ENCODE peak calls at places on chromosome 13, in seven cellular contexts. One of them, this sample, is unnamed.

GRCh38 chr13:112688560-112689497 is 1.0 kb upstream of the ATP11A start:
- DNase-seq in CD8-positive, alpha-beta T cell: no peak
- DNase-seq in psoas muscle: no peak
- DNase-seq in stimulated activated naive CD8-positive, alpha-beta T cell treated with anti-CD3 and anti-CD28 coated beads, Interleukin-15, Interleukin-2, amounts not matched to agents 100 U/mL and 50 U/mL, for 24 hours: peak; percentile 74
- DNase-seq in T-helper 9 cell: peak; percentile 18
- DNase-seq in germinal center: no peak
- DNase-seq in activated CD4-positive, alpha-beta T cell treated with anti-CD3 and anti-CD28 coated beads, Interleukin-2, amount 50 U/mL, for 24 hours: peak; percentile 42
- DNase-seq in this sample: peak; percentile 86

GRCh38 chr13:32409561-32410440 is 18.1 kb downstream of the N4BP2L1 start:
- DNase-seq in activated CD4-positive, alpha-beta T cell treated with anti-CD3 and anti-CD28 coated beads, Interleukin-2, amount 50 U/mL, for 24 hours: no peak
- DNase-seq in germinal center: no peak
- DNase-seq in CD8-positive, alpha-beta T cell: no peak
- DNase-seq in stimulated activated naive CD8-positive, alpha-beta T cell treated with anti-CD3 and anti-CD28 coated beads, Interleukin-15, Interleukin-2, amounts not matched to agents 100 U/mL and 50 U/mL, for 24 hours: no peak
- DNase-seq in T-helper 9 cell: no peak
- DNase-seq in psoas muscle: peak; percentile 61
- DNase-seq in this sample: peak; percentile 88

GRCh38 chr13:74929436-74929835 is 552.5 kb downstream of the TBC1D4 start:
- DNase-seq in activated CD4-positive, alpha-beta T cell treated with anti-CD3 and anti-CD28 coated beads, Interleukin-2, amount 50 U/mL, for 24 hours: no peak
- DNase-seq in stimulated activated naive CD8-positive, alpha-beta T cell treated with anti-CD3 and anti-CD28 coated beads, Interleukin-15, Interleukin-2, amounts not matched to agents 100 U/mL and 50 U/mL, for 24 hours: no peak
- DNase-seq in CD8-positive, alpha-beta T cell: no peak
- DNase-seq in psoas muscle: no peak
- DNase-seq in T-helper 9 cell: no peak
- DNase-seq in germinal center: no peak
- DNase-seq in this sample: no peak

GRCh38 chr13:51895906-51896888 is 34.4 kb downstream of the CCDC70 start:
- DNase-seq in psoas muscle: no peak
- DNase-seq in stimulated activated naive CD8-positive, alpha-beta T cell treated with anti-CD3 and anti-CD28 coated beads, Interleukin-15, Interleukin-2, amounts not matched to agents 100 U/mL and 50 U/mL, for 24 hours: peak; percentile 40
- DNase-seq in germinal center: peak; percentile 44
- DNase-seq in activated CD4-positive, alpha-beta T cell treated with anti-CD3 and anti-CD28 coated beads, Interleukin-2, amount 50 U/mL, for 24 hours: peak; percentile 19
- DNase-seq in CD8-positive, alpha-beta T cell: peak; percentile 15
- DNase-seq in T-helper 9 cell: peak; percentile 11
- DNase-seq in this sample: no peak

GRCh38 chr13:81760316-81760715 is 1419.4 kb upstream of the SPRY2 start:
- DNase-seq in germinal center: no peak
- DNase-seq in activated CD4-positive, alpha-beta T cell treated with anti-CD3 and anti-CD28 coated beads, Interleukin-2, amount 50 U/mL, for 24 hours: no peak
- DNase-seq in T-helper 9 cell: no peak
- DNase-seq in psoas muscle: no peak
- DNase-seq in stimulated activated naive CD8-positive, alpha-beta T cell treated with anti-CD3 and anti-CD28 coated beads, Interleukin-15, Interleukin-2, amounts not matched to agents 100 U/mL and 50 U/mL, for 24 hours: no peak
- DNase-seq in CD8-positive, alpha-beta T cell: no peak
- DNase-seq in this sample: no peak

GRCh38 chr13:50945669-50946068 is 36.1 kb downstream of the RNASEH2B start:
- DNase-seq in T-helper 9 cell: no peak
- DNase-seq in stimulated activated naive CD8-positive, alpha-beta T cell treated with anti-CD3 and anti-CD28 coated beads, Interleukin-15, Interleukin-2, amounts not matched to agents 100 U/mL and 50 U/mL, for 24 hours: no peak
- DNase-seq in CD8-positive, alpha-beta T cell: no peak
- DNase-seq in germinal center: no peak
- DNase-seq in psoas muscle: no peak
- DNase-seq in activated CD4-positive, alpha-beta T cell treated with anti-CD3 and anti-CD28 coated beads, Interleukin-2, amount 50 U/mL, for 24 hours: no peak
- DNase-seq in this sample: no peak

GRCh38 chr13:45603338-45603737 is 12.2 kb downstream of the ERICH6B start:
- DNase-seq in germinal center: no peak
- DNase-seq in T-helper 9 cell: no peak
- DNase-seq in psoas muscle: no peak
- DNase-seq in stimulated activated naive CD8-positive, alpha-beta T cell treated with anti-CD3 and anti-CD28 coated beads, Interleukin-15, Interleukin-2, amounts not matched to agents 100 U/mL and 50 U/mL, for 24 hours: no peak
- DNase-seq in CD8-positive, alpha-beta T cell: no peak
- DNase-seq in activated CD4-positive, alpha-beta T cell treated with anti-CD3 and anti-CD28 coated beads, Interleukin-2, amount 50 U/mL, for 24 hours: no peak
- DNase-seq in this sample: no peak

GRCh38 chr13:40665754-40666057 is 735 bp downstream of the FOXO1 start:
- DNase-seq in stimulated activated naive CD8-positive, alpha-beta T cell treated with anti-CD3 and anti-CD28 coated beads, Interleukin-15, Interleukin-2, amounts not matched to agents 100 U/mL and 50 U/mL, for 24 hours: peak; percentile 44
- DNase-seq in psoas muscle: no peak
- DNase-seq in activated CD4-positive, alpha-beta T cell treated with anti-CD3 and anti-CD28 coated beads, Interleukin-2, amount 50 U/mL, for 24 hours: no peak
- DNase-seq in CD8-positive, alpha-beta T cell: peak; percentile 57
- DNase-seq in germinal center: peak; percentile 60
- DNase-seq in T-helper 9 cell: peak; percentile 40
- DNase-seq in this sample: no peak

GRCh38 chr13:98370806-98371553 is 193.9 kb upstream of the RNF113B start:
- DNase-seq in CD8-positive, alpha-beta T cell: no peak
- DNase-seq in germinal center: no peak
- DNase-seq in stimulated activated naive CD8-positive, alpha-beta T cell treated with anti-CD3 and anti-CD28 coated beads, Interleukin-15, Interleukin-2, amounts not matched to agents 100 U/mL and 50 U/mL, for 24 hours: no peak
- DNase-seq in psoas muscle: no peak
- DNase-seq in T-helper 9 cell: no peak
- DNase-seq in activated CD4-positive, alpha-beta T cell treated with anti-CD3 and anti-CD28 coated beads, Interleukin-2, amount 50 U/mL, for 24 hours: no peak
- DNase-seq in this sample: no peak

GRCh38 chr13:25372275-25373081 is 704 bp downstream of the ATP8A2 start:
- DNase-seq in T-helper 9 cell: no peak
- DNase-seq in CD8-positive, alpha-beta T cell: no peak
- DNase-seq in stimulated activated naive CD8-positive, alpha-beta T cell treated with anti-CD3 and anti-CD28 coated beads, Interleukin-15, Interleukin-2, amounts not matched to agents 100 U/mL and 50 U/mL, for 24 hours: no peak
- DNase-seq in activated CD4-positive, alpha-beta T cell treated with anti-CD3 and anti-CD28 coated beads, Interleukin-2, amount 50 U/mL, for 24 hours: no peak
- DNase-seq in germinal center: no peak
- DNase-seq in psoas muscle: no peak
- DNase-seq in this sample: no peak

GRCh38 chr13:94395889-94396288 is 83.6 kb downstream of the DCT start:
- DNase-seq in stimulated activated naive CD8-positive, alpha-beta T cell treated with anti-CD3 and anti-CD28 coated beads, Interleukin-15, Interleukin-2, amounts not matched to agents 100 U/mL and 50 U/mL, for 24 hours: no peak
- DNase-seq in CD8-positive, alpha-beta T cell: no peak
- DNase-seq in psoas muscle: no peak
- DNase-seq in germinal center: no peak
- DNase-seq in activated CD4-positive, alpha-beta T cell treated with anti-CD3 and anti-CD28 coated beads, Interleukin-2, amount 50 U/mL, for 24 hours: no peak
- DNase-seq in T-helper 9 cell: no peak
- DNase-seq in this sample: no peak

GRCh38 chr13:83378901-83379300 is 503.4 kb downstream of the SLITRK1 start:
- DNase-seq in T-helper 9 cell: no peak
- DNase-seq in CD8-positive, alpha-beta T cell: no peak
- DNase-seq in stimulated activated naive CD8-positive, alpha-beta T cell treated with anti-CD3 and anti-CD28 coated beads, Interleukin-15, Interleukin-2, amounts not matched to agents 100 U/mL and 50 U/mL, for 24 hours: no peak
- DNase-seq in germinal center: no peak
- DNase-seq in activated CD4-positive, alpha-beta T cell treated with anti-CD3 and anti-CD28 coated beads, Interleukin-2, amount 50 U/mL, for 24 hours: no peak
- DNase-seq in psoas muscle: no peak
- DNase-seq in this sample: no peak

GRCh38 chr13:44474122-44474910 is 100.7 kb downstream of the SERP2 start:
- DNase-seq in stimulated activated naive CD8-positive, alpha-beta T cell treated with anti-CD3 and anti-CD28 coated beads, Interleukin-15, Interleukin-2, amounts not matched to agents 100 U/mL and 50 U/mL, for 24 hours: no peak
- DNase-seq in psoas muscle: no peak
- DNase-seq in germinal center: no peak
- DNase-seq in T-helper 9 cell: no peak
- DNase-seq in CD8-positive, alpha-beta T cell: no peak
- DNase-seq in activated CD4-positive, alpha-beta T cell treated with anti-CD3 and anti-CD28 coated beads, Interleukin-2, amount 50 U/mL, for 24 hours: no peak
- DNase-seq in this sample: no peak

GRCh38 chr13:108560092-108560491 is 69.3 kb upstream of the MYO16 start:
- DNase-seq in T-helper 9 cell: no peak
- DNase-seq in psoas muscle: no peak
- DNase-seq in activated CD4-positive, alpha-beta T cell treated with anti-CD3 and anti-CD28 coated beads, Interleukin-2, amount 50 U/mL, for 24 hours: no peak
- DNase-seq in CD8-positive, alpha-beta T cell: no peak
- DNase-seq in stimulated activated naive CD8-positive, alpha-beta T cell treated with anti-CD3 and anti-CD28 coated beads, Interleukin-15, Interleukin-2, amounts not matched to agents 100 U/mL and 50 U/mL, for 24 hours: no peak
- DNase-seq in germinal center: no peak
- DNase-seq in this sample: no peak

GRCh38 chr13:30972888-30973377 is 40.5 kb downstream of the TEX26 start:
- DNase-seq in CD8-positive, alpha-beta T cell: no peak
- DNase-seq in activated CD4-positive, alpha-beta T cell treated with anti-CD3 and anti-CD28 coated beads, Interleukin-2, amount 50 U/mL, for 24 hours: no peak
- DNase-seq in stimulated activated naive CD8-positive, alpha-beta T cell treated with anti-CD3 and anti-CD28 coated beads, Interleukin-15, Interleukin-2, amounts not matched to agents 100 U/mL and 50 U/mL, for 24 hours: no peak
- DNase-seq in T-helper 9 cell: no peak
- DNase-seq in psoas muscle: no peak
- DNase-seq in germinal center: no peak
- DNase-seq in this sample: no peak

GRCh38 chr13:50268500-50268899 is 253.3 kb downstream of the KCNRG start:
- DNase-seq in germinal center: peak; percentile 11
- DNase-seq in CD8-positive, alpha-beta T cell: no peak
- DNase-seq in stimulated activated naive CD8-positive, alpha-beta T cell treated with anti-CD3 and anti-CD28 coated beads, Interleukin-15, Interleukin-2, amounts not matched to agents 100 U/mL and 50 U/mL, for 24 hours: no peak
- DNase-seq in T-helper 9 cell: no peak
- DNase-seq in psoas muscle: no peak
- DNase-seq in activated CD4-positive, alpha-beta T cell treated with anti-CD3 and anti-CD28 coated beads, Interleukin-2, amount 50 U/mL, for 24 hours: no peak
- DNase-seq in this sample: no peak

GRCh38 chr13:59906413-59907027 is 257.2 kb downstream of the DIAPH3 start:
- DNase-seq in germinal center: no peak
- DNase-seq in T-helper 9 cell: no peak
- DNase-seq in stimulated activated naive CD8-positive, alpha-beta T cell treated with anti-CD3 and anti-CD28 coated beads, Interleukin-15, Interleukin-2, amounts not matched to agents 100 U/mL and 50 U/mL, for 24 hours: no peak
- DNase-seq in CD8-positive, alpha-beta T cell: no peak
- DNase-seq in activated CD4-positive, alpha-beta T cell treated with anti-CD3 and anti-CD28 coated beads, Interleukin-2, amount 50 U/mL, for 24 hours: no peak
- DNase-seq in psoas muscle: no peak
- DNase-seq in this sample: no peak

GRCh38 chr13:94188173-94188869 is 291.2 kb downstream of the DCT start:
- DNase-seq in germinal center: no peak
- DNase-seq in activated CD4-positive, alpha-beta T cell treated with anti-CD3 and anti-CD28 coated beads, Interleukin-2, amount 50 U/mL, for 24 hours: no peak
- DNase-seq in CD8-positive, alpha-beta T cell: no peak
- DNase-seq in T-helper 9 cell: no peak
- DNase-seq in stimulated activated naive CD8-positive, alpha-beta T cell treated with anti-CD3 and anti-CD28 coated beads, Interleukin-15, Interleukin-2, amounts not matched to agents 100 U/mL and 50 U/mL, for 24 hours: no peak
- DNase-seq in psoas muscle: no peak
- DNase-seq in this sample: no peak

GRCh38 chr13:50512602-50513527 is 330.6 kb downstream of the DLEU7 start:
- DNase-seq in germinal center: peak; percentile 64
- DNase-seq in CD8-positive, alpha-beta T cell: peak; percentile 26
- DNase-seq in activated CD4-positive, alpha-beta T cell treated with anti-CD3 and anti-CD28 coated beads, Interleukin-2, amount 50 U/mL, for 24 hours: no peak
- DNase-seq in T-helper 9 cell: peak; percentile 12
- DNase-seq in psoas muscle: peak; percentile 53
- DNase-seq in stimulated activated naive CD8-positive, alpha-beta T cell treated with anti-CD3 and anti-CD28 coated beads, Interleukin-15, Interleukin-2, amounts not matched to agents 100 U/mL and 50 U/mL, for 24 hours: peak; percentile 56
- DNase-seq in this sample: peak; percentile 85

GRCh38 chr13:38803566-38803965 is 116.7 kb downstream of the FREM2 start:
- DNase-seq in T-helper 9 cell: no peak
- DNase-seq in activated CD4-positive, alpha-beta T cell treated with anti-CD3 and anti-CD28 coated beads, Interleukin-2, amount 50 U/mL, for 24 hours: no peak
- DNase-seq in psoas muscle: no peak
- DNase-seq in stimulated activated naive CD8-positive, alpha-beta T cell treated with anti-CD3 and anti-CD28 coated beads, Interleukin-15, Interleukin-2, amounts not matched to agents 100 U/mL and 50 U/mL, for 24 hours: no peak
- DNase-seq in CD8-positive, alpha-beta T cell: no peak
- DNase-seq in germinal center: no peak
- DNase-seq in this sample: no peak

GRCh38 chr13:102197193-102197592 is 204.7 kb downstream of the FGF14 start:
- DNase-seq in stimulated activated naive CD8-positive, alpha-beta T cell treated with anti-CD3 and anti-CD28 coated beads, Interleukin-15, Interleukin-2, amounts not matched to agents 100 U/mL and 50 U/mL, for 24 hours: no peak
- DNase-seq in germinal center: no peak
- DNase-seq in activated CD4-positive, alpha-beta T cell treated with anti-CD3 and anti-CD28 coated beads, Interleukin-2, amount 50 U/mL, for 24 hours: no peak
- DNase-seq in CD8-positive, alpha-beta T cell: no peak
- DNase-seq in psoas muscle: no peak
- DNase-seq in T-helper 9 cell: no peak
- DNase-seq in this sample: no peak

GRCh38 chr13:38662362-38662761 is 24.5 kb upstream of the FREM2 start:
- DNase-seq in CD8-positive, alpha-beta T cell: no peak
- DNase-seq in germinal center: no peak
- DNase-seq in activated CD4-positive, alpha-beta T cell treated with anti-CD3 and anti-CD28 coated beads, Interleukin-2, amount 50 U/mL, for 24 hours: no peak
- DNase-seq in psoas muscle: no peak
- DNase-seq in T-helper 9 cell: no peak
- DNase-seq in stimulated activated naive CD8-positive, alpha-beta T cell treated with anti-CD3 and anti-CD28 coated beads, Interleukin-15, Interleukin-2, amounts not matched to agents 100 U/mL and 50 U/mL, for 24 hours: no peak
- DNase-seq in this sample: no peak

GRCh38 chr13:111867657-111868056 is 199.3 kb upstream of the SOX1 start:
- DNase-seq in stimulated activated naive CD8-positive, alpha-beta T cell treated with anti-CD3 and anti-CD28 coated beads, Interleukin-15, Interleukin-2, amounts not matched to agents 100 U/mL and 50 U/mL, for 24 hours: no peak
- DNase-seq in T-helper 9 cell: no peak
- DNase-seq in activated CD4-positive, alpha-beta T cell treated with anti-CD3 and anti-CD28 coated beads, Interleukin-2, amount 50 U/mL, for 24 hours: no peak
- DNase-seq in CD8-positive, alpha-beta T cell: no peak
- DNase-seq in psoas muscle: no peak
- DNase-seq in germinal center: no peak
- DNase-seq in this sample: no peak

GRCh38 chr13:35957174-35957867 is 173.9 kb downstream of the DCLK1 start:
- DNase-seq in CD8-positive, alpha-beta T cell: no peak
- DNase-seq in psoas muscle: no peak
- DNase-seq in stimulated activated naive CD8-positive, alpha-beta T cell treated with anti-CD3 and anti-CD28 coated beads, Interleukin-15, Interleukin-2, amounts not matched to agents 100 U/mL and 50 U/mL, for 24 hours: no peak
- DNase-seq in T-helper 9 cell: no peak
- DNase-seq in germinal center: no peak
- DNase-seq in activated CD4-positive, alpha-beta T cell treated with anti-CD3 and anti-CD28 coated beads, Interleukin-2, amount 50 U/mL, for 24 hours: no peak
- DNase-seq in this sample: no peak

GRCh38 chr13:99034333-99035085 is 56.6 kb upstream of the DOCK9 start:
- DNase-seq in activated CD4-positive, alpha-beta T cell treated with anti-CD3 and anti-CD28 coated beads, Interleukin-2, amount 50 U/mL, for 24 hours: no peak
- DNase-seq in CD8-positive, alpha-beta T cell: no peak
- DNase-seq in psoas muscle: no peak
- DNase-seq in stimulated activated naive CD8-positive, alpha-beta T cell treated with anti-CD3 and anti-CD28 coated beads, Interleukin-15, Interleukin-2, amounts not matched to agents 100 U/mL and 50 U/mL, for 24 hours: no peak
- DNase-seq in T-helper 9 cell: no peak
- DNase-seq in germinal center: no peak
- DNase-seq in this sample: no peak

This sample was measured in posterior vena cava.